ENCODE peak calls at places on chromosomes 6 and 20, in nine cellular contexts. G is MCF 10A; K is astrocyte; Q is brain microvascular endothelial cell; R is CD4-positive, alpha-beta T cell; P is testis; Z is mammary epithelial cell; Y is dorsolateral prefrontal cortex; H is AG04449. I is an unnamed sample.

GRCh38 chr6:149452062-149452939 is 32.5 kb downstream of the ZC3H12D start:
- DNase-seq in Z (no peak), H (no peak), Y (no peak), R (no peak), G (no peak), Q (no peak), K (no peak), P (no peak), I (no peak)

GRCh38 chr6:77123527-77123926 is 339.8 kb downstream of the HTR1B start:
- DNase-seq in P (no peak), H (no peak), Z (peak), R (no peak), K (no peak), G (no peak), Y (no peak), Q (no peak), I (no peak)

GRCh38 chr6:151255811-151256210 is 16.0 kb downstream of the AKAP12 start:
- DNase-seq in H (no peak), P (no peak), Z (no peak), Q (no peak), Y (peak), G (no peak), R (no peak), K (no peak), I (no peak)

GRCh38 chr6:112781236-112781635 is 434.1 kb downstream of the RFPL4B start:
- DNase-seq in K (peak), R (no peak), Q (peak), P (peak), Y (no peak), H (no peak), Z (peak), G (peak), I (no peak)

GRCh38 chr6:100986921-100987320 is 105.8 kb upstream of the ASCC3 start:
- DNase-seq in R (no peak), P (no peak), K (no peak), Q (no peak), Y (no peak), G (no peak), Z (no peak), H (no peak), I (no peak)

GRCh38 chr6:30743099-30744053 is 889 bp upstream of the FLOT1 start:
- DNase-seq in P (peak), G (no peak), Z (peak), Y (no peak), Q (no peak), H (no peak), R (peak), K (no peak), I (no peak)

GRCh38 chr6:3139090-3139903 is 18.0 kb downstream of the TUBB2A start:
- DNase-seq in H (no peak), K (peak), Z (no peak), R (no peak), G (peak), P (peak), Q (peak), Y (no peak), I (no peak)

GRCh38 chr6:105985816-105986632 is 100.1 kb upstream of the PRDM1 start:
- DNase-seq in K (no peak), G (no peak), Z (no peak), Y (no peak), R (no peak), H (no peak), P (peak), Q (no peak), I (no peak)

GRCh38 chr6:12381587-12381986 is 91.4 kb downstream of the EDN1 start:
- DNase-seq in Y (no peak), H (no peak), Q (no peak), Z (peak), G (no peak), K (peak), R (no peak), P (no peak), I (no peak)

GRCh38 chr6:5034328-5034727 is 30.5 kb upstream of the RPP40 start:
- DNase-seq in R (no peak), G (no peak), K (no peak), P (no peak), Z (no peak), Y (no peak), H (no peak), Q (no peak), I (no peak)

GRCh38 chr6:19803331-19804330 is 33.5 kb upstream of the ID4 start:
- DNase-seq in Z (no peak), R (no peak), G (no peak), Q (no peak), K (peak), Y (no peak), H (no peak), P (no peak), I (no peak)

GRCh38 chr20:41361757-41362747 is 4.6 kb downstream of the EMILIN3 start:
- DNase-seq in Z (no peak), R (no peak), Y (no peak), P (no peak), G (no peak), H (no peak), K (no peak), Q (no peak), I (no peak)

GRCh38 chr6:38033442-38033982 is 214.0 kb downstream of the ZFAND3 start:
- DNase-seq in P (no peak), K (no peak), G (no peak), Q (no peak), Y (no peak), H (no peak), Z (no peak), R (no peak), I (no peak)

GRCh38 chr6:157996201-157996712 is 14.6 kb downstream of the SYNJ2 start:
- DNase-seq in Q (no peak), Z (no peak), G (no peak), R (no peak), K (no peak), H (no peak), Y (no peak), P (no peak), I (no peak)

GRCh38 chr6:25816252-25816651 is 15.6 kb downstream of the SLC17A1 start:
- DNase-seq in H (no peak), R (no peak), Y (no peak), P (no peak), G (no peak), Q (no peak), K (no peak), Z (no peak), I (no peak)

GRCh38 chr6:155408981-155409380 is 46.7 kb downstream of the NOX3 start:
- DNase-seq in Q (no peak), P (no peak), R (no peak), H (no peak), K (no peak), G (no peak), Z (no peak), Y (no peak), I (no peak)
- TF ChIP-seq CTCF in Q (peak), P (no peak), R (no peak), H (no peak), K (no peak), G (no peak), Z (no peak), Y (no peak), I (no peak)

GRCh38 chr6:35253249-35253648 is 6.3 kb upstream of the ZNF76 start:
- DNase-seq in Y (no peak), H (no peak), Q (no peak), R (no peak), K (no peak), Z (no peak), P (no peak), G (no peak), I (no peak)

GRCh38 chr6:35248300-35248699 is 11.2 kb upstream of the ZNF76 start:
- DNase-seq in R (no peak), K (no peak), Z (no peak), P (no peak), Y (no peak), G (no peak), H (no peak), Q (peak), I (no peak)

GRCh38 chr6:35248965-35249364 is 10.6 kb upstream of the ZNF76 start:
- DNase-seq in Z (no peak), H (no peak), P (no peak), Q (no peak), R (no peak), Y (no peak), G (no peak), K (no peak), I (no peak)

GRCh38 chr6:35247642-35248231 is 11.8 kb upstream of the ZNF76 start:
- DNase-seq in G (no peak), Z (no peak), Q (no peak), R (no peak), Y (no peak), P (no peak), H (no peak), K (no peak), I (no peak)

GRCh38 chr6:35251949-35252348 is 7.6 kb upstream of the ZNF76 start:
- DNase-seq in R (no peak), K (no peak), P (no peak), Z (no peak), Q (no peak), H (no peak), Y (no peak), G (no peak), I (no peak)
- TF ChIP-seq CTCF in R (no peak), K (no peak), P (no peak), Z (no peak), Q (no peak), H (no peak), Y (no peak), G (no peak), I (no peak)

GRCh38 chr6:1381397-1382330 is 7.7 kb upstream of the FOXF2 start:
- DNase-seq in K (no peak), Q (no peak), H (no peak), R (peak), G (peak), P (peak), Y (peak), Z (no peak), I (no peak)
- TF ChIP-seq CTCF in K (peak), Q (peak), H (peak), R (peak), G (peak), P (peak), Y (peak), Z (peak), I (peak)

GRCh38 chr6:27871919-27872633 is 40.1 kb downstream of the OR2B2 start:
- DNase-seq in Z (peak), K (peak), R (peak), P (peak), G (peak), Q (peak), H (peak), Y (peak), I (no peak)
- TF ChIP-seq CTCF in Z (peak), K (peak), R (peak), P (no peak), G (no peak), Q (peak), H (peak), Y (no peak), I (no peak)

DNA sequence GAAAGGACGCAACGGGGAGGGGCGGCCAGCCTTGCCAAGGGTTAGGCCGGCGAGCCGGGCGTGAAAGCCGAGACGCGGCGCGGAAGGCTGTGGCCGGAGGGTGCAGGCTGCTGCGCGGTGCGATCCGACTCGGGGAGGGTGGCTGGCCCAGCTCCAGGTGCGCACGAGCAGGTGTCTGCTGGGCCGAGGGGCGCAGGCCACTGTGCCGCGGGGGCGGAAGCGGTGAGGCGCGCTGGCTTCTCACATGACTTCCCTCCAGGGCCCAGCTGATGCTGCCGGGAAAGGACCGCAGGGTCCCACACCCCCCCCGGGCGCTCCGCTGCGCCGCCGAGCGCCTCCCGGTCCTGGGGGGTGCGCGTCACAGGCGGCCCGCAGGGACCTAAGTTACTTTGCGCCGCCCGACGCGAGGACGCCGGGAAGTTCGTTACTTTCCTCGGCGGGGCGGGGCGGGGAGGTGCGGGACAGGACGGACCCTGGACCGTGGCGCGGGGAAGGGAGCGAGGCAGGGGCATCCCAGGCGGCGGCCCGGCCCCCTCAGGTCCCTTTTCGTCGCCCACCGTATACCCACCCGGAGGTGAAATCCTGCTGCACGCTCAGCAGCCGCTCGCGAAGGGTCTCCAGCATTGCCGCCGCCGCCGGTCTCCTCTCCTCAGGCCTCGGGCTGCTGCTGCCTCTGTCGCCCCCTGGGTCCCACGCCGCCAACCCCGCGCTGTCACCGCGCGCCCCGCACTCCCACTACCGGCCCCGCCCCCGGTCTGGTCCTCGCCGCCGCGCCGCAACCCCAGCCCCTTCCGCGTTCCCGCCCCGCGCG is at the start of gene DTNBP1:
- DNase-seq in G (peak), Z (peak), Q (peak), P (peak), R (peak), K (peak), H (no peak), Y (peak), I (no peak)
- TF ChIP-seq CTCF in G (no peak), Z (no peak), Q (no peak), P (no peak), R (no peak), K (no peak), H (no peak), Y (no peak), I (peak)

GRCh38 chr20:44750081-44750805 is 4.6 kb downstream of the KCNK15 start:
- DNase-seq in K (no peak), G (no peak), R (no peak), P (no peak), H (no peak), Y (no peak), Q (no peak), Z (no peak), I (no peak)
- TF ChIP-seq CTCF in K (no peak), G (no peak), R (no peak), P (peak), H (no peak), Y (no peak), Q (no peak), Z (peak), I (no peak)

DNA sequence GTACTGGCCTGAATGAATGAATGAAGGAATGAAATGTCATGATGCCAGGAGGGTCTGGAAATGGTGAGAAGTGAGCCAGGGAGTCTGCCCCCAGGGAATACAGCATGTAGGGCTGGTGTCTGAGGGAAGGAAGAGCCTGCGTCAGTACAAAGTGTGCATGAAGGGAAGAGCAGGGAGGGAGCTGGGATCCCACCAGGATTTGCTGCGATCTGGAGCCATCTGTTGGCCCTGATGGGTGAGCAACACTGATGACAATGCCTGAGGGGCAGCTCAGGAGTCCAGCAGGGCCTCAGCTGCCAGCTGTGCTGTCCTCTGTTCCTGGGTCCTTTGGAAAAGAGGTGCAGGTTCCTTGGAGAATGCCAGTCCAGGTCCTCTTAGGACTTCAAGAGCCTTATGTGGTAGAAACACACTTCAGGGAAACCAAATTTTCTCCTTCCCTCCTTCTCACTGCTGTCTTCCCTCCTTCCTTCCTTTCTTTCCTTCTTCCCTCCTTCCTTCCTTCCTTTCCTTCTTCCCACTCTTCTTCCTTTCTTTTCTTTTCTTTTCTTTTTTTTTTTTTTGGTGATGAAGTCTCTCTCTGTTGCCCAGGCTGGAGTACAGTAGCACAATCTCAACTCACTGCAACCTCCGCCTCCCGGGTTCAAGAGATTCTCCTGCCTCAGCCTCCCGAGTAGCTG is 11.5 kb downstream of the BPI start:
- DNase-seq in Z (no peak), Y (no peak), K (no peak), G (peak), Q (peak), R (no peak), P (peak), H (peak), I (no peak)
- TF ChIP-seq CTCF in Z (no peak), Y (peak), K (no peak), G (no peak), Q (peak), R (no peak), P (no peak), H (peak), I (no peak)

I was measured in D721Med.